ENCODE peak calls at places on chromosomes 1 and 21, in seven cellular contexts. One of them, this sample, is unnamed.

GRCh38 chr1:21280011-21280471 is 10.2 kb downstream of the ECE1 start:
- DNase-seq in activated B cell treated with CpG ODN at 0.5 μM for 24 hours: no peak
- DNase-seq in fibroblast of lung: no peak
- DNase-seq in psoas muscle: no peak
- DNase-seq in AG04450: no peak
- DNase-seq in spleen: peak
- DNase-seq in left ventricle myocardium inferior: peak
- DNase-seq in this sample: no peak

GRCh38 chr1:68174173-68175113 is 57.9 kb downstream of the WLS start:
- DNase-seq in activated B cell treated with CpG ODN at 0.5 μM for 24 hours: no peak
- DNase-seq in fibroblast of lung: peak
- DNase-seq in psoas muscle: peak
- DNase-seq in AG04450: peak
- DNase-seq in spleen: no peak
- DNase-seq in left ventricle myocardium inferior: no peak
- DNase-seq in this sample: no peak

GRCh38 chr1:156928043-156928602 is 7.7 kb downstream of the LRRC71 start:
- DNase-seq in activated B cell treated with CpG ODN at 0.5 μM for 24 hours: no peak
- DNase-seq in fibroblast of lung: no peak
- DNase-seq in psoas muscle: no peak
- DNase-seq in AG04450: no peak
- DNase-seq in spleen: no peak
- DNase-seq in left ventricle myocardium inferior: no peak
- DNase-seq in this sample: no peak

GRCh38 chr1:9101510-9102146 is 27.3 kb downstream of the GPR157 start:
- DNase-seq in activated B cell treated with CpG ODN at 0.5 μM for 24 hours: no peak
- DNase-seq in fibroblast of lung: peak
- DNase-seq in psoas muscle: no peak
- DNase-seq in AG04450: peak
- DNase-seq in spleen: no peak
- DNase-seq in left ventricle myocardium inferior: no peak
- DNase-seq in this sample: no peak

GRCh38 chr1:232477728-232478127 is 152.2 kb downstream of the SIPA1L2 start:
- DNase-seq in activated B cell treated with CpG ODN at 0.5 μM for 24 hours: no peak
- DNase-seq in fibroblast of lung: peak
- DNase-seq in psoas muscle: peak
- DNase-seq in AG04450: peak
- DNase-seq in spleen: no peak
- DNase-seq in left ventricle myocardium inferior: no peak
- DNase-seq in this sample: no peak

GRCh38 chr1:81505831-81506230 is 294.9 kb upstream of the ADGRL2 start:
- DNase-seq in activated B cell treated with CpG ODN at 0.5 μM for 24 hours: no peak
- DNase-seq in fibroblast of lung: no peak
- DNase-seq in psoas muscle: no peak
- DNase-seq in AG04450: no peak
- DNase-seq in spleen: no peak
- DNase-seq in left ventricle myocardium inferior: no peak
- DNase-seq in this sample: no peak

GRCh38 chr1:81432654-81433109 is 368.1 kb upstream of the ADGRL2 start:
- DNase-seq in activated B cell treated with CpG ODN at 0.5 μM for 24 hours: no peak
- DNase-seq in fibroblast of lung: no peak
- DNase-seq in psoas muscle: no peak
- DNase-seq in AG04450: no peak
- DNase-seq in spleen: no peak
- DNase-seq in left ventricle myocardium inferior: peak
- DNase-seq in this sample: no peak

GRCh38 chr1:13407811-13408210 is 2.4 kb upstream of the PRAMEF20 start:
- DNase-seq in activated B cell treated with CpG ODN at 0.5 μM for 24 hours: no peak
- DNase-seq in fibroblast of lung: no peak
- DNase-seq in psoas muscle: no peak
- DNase-seq in AG04450: no peak
- DNase-seq in spleen: no peak
- DNase-seq in left ventricle myocardium inferior: no peak
- DNase-seq in this sample: no peak

GRCh38 chr1:65792671-65793358 is at the start of gene PDE4B:
- DNase-seq in activated B cell treated with CpG ODN at 0.5 μM for 24 hours: no peak
- DNase-seq in fibroblast of lung: peak
- DNase-seq in psoas muscle: no peak
- DNase-seq in AG04450: no peak
- DNase-seq in spleen: peak
- DNase-seq in left ventricle myocardium inferior: peak
- DNase-seq in this sample: no peak

GRCh38 chr1:61152066-61152465 is 69.7 kb downstream of the NFIA start:
- DNase-seq in activated B cell treated with CpG ODN at 0.5 μM for 24 hours: no peak
- DNase-seq in fibroblast of lung: no peak
- DNase-seq in psoas muscle: no peak
- DNase-seq in AG04450: no peak
- DNase-seq in spleen: no peak
- DNase-seq in left ventricle myocardium inferior: no peak
- DNase-seq in this sample: no peak

GRCh38 chr1:178060789-178061556 is 32.9 kb upstream of the RASAL2 start:
- DNase-seq in activated B cell treated with CpG ODN at 0.5 μM for 24 hours: no peak
- DNase-seq in fibroblast of lung: peak
- DNase-seq in psoas muscle: no peak
- DNase-seq in AG04450: no peak
- DNase-seq in spleen: no peak
- DNase-seq in left ventricle myocardium inferior: no peak
- DNase-seq in this sample: no peak

GRCh38 chr21:45003331-45004058 is 63.7 kb downstream of the SLX9 start:
- DNase-seq in activated B cell treated with CpG ODN at 0.5 μM for 24 hours: no peak
- DNase-seq in fibroblast of lung: peak
- DNase-seq in psoas muscle: peak
- DNase-seq in AG04450: no peak
- DNase-seq in spleen: peak
- DNase-seq in left ventricle myocardium inferior: peak
- DNase-seq in this sample: no peak
- TF ChIP-seq CTCF in activated B cell treated with CpG ODN at 0.5 μM for 24 hours: no peak
- TF ChIP-seq CTCF in fibroblast of lung: no peak
- TF ChIP-seq CTCF in psoas muscle: no peak
- TF ChIP-seq CTCF in AG04450: no peak
- TF ChIP-seq CTCF in spleen: peak
- TF ChIP-seq CTCF in left ventricle myocardium inferior: peak
- TF ChIP-seq CTCF in this sample: no peak

GRCh38 chr1:226636847-226637096 is 88.2 kb downstream of the STUM start:
- DNase-seq in activated B cell treated with CpG ODN at 0.5 μM for 24 hours: no peak
- DNase-seq in fibroblast of lung: no peak
- DNase-seq in psoas muscle: no peak
- DNase-seq in AG04450: no peak
- DNase-seq in spleen: no peak
- DNase-seq in left ventricle myocardium inferior: no peak
- DNase-seq in this sample: no peak

GRCh38 chr1:226635456-226635941 is 86.9 kb downstream of the STUM start:
- DNase-seq in activated B cell treated with CpG ODN at 0.5 μM for 24 hours: peak
- DNase-seq in fibroblast of lung: no peak
- DNase-seq in psoas muscle: no peak
- DNase-seq in AG04450: no peak
- DNase-seq in spleen: peak
- DNase-seq in left ventricle myocardium inferior: no peak
- DNase-seq in this sample: no peak

GRCh38 chr1:226638001-226638601 is 89.5 kb downstream of the STUM start:
- DNase-seq in activated B cell treated with CpG ODN at 0.5 μM for 24 hours: peak
- DNase-seq in fibroblast of lung: no peak
- DNase-seq in psoas muscle: no peak
- DNase-seq in AG04450: no peak
- DNase-seq in spleen: peak
- DNase-seq in left ventricle myocardium inferior: peak
- DNase-seq in this sample: no peak

GRCh38 chr1:226638608-226639007 is 90.0 kb downstream of the STUM start:
- DNase-seq in activated B cell treated with CpG ODN at 0.5 μM for 24 hours: no peak
- DNase-seq in fibroblast of lung: no peak
- DNase-seq in psoas muscle: no peak
- DNase-seq in AG04450: no peak
- DNase-seq in spleen: peak
- DNase-seq in left ventricle myocardium inferior: peak
- DNase-seq in this sample: no peak

GRCh38 chr1:226637147-226637935 is 88.8 kb downstream of the STUM start:
- DNase-seq in activated B cell treated with CpG ODN at 0.5 μM for 24 hours: peak
- DNase-seq in fibroblast of lung: no peak
- DNase-seq in psoas muscle: peak
- DNase-seq in AG04450: no peak
- DNase-seq in spleen: peak
- DNase-seq in left ventricle myocardium inferior: peak
- DNase-seq in this sample: no peak
- TF ChIP-seq CTCF in activated B cell treated with CpG ODN at 0.5 μM for 24 hours: no peak
- TF ChIP-seq CTCF in fibroblast of lung: peak
- TF ChIP-seq CTCF in psoas muscle: peak
- TF ChIP-seq CTCF in AG04450: peak
- TF ChIP-seq CTCF in spleen: peak
- TF ChIP-seq CTCF in left ventricle myocardium inferior: peak
- TF ChIP-seq CTCF in this sample: no peak

GRCh38 chr1:62778208-62778607 is 5.7 kb upstream of the ATG4C start:
- DNase-seq in activated B cell treated with CpG ODN at 0.5 μM for 24 hours: no peak
- DNase-seq in fibroblast of lung: no peak
- DNase-seq in psoas muscle: no peak
- DNase-seq in AG04450: no peak
- DNase-seq in spleen: no peak
- DNase-seq in left ventricle myocardium inferior: no peak
- DNase-seq in this sample: no peak

GRCh38 chr1:62784509-62785365 is 805 bp downstream of the ATG4C start:
- DNase-seq in activated B cell treated with CpG ODN at 0.5 μM for 24 hours: no peak
- DNase-seq in fibroblast of lung: no peak
- DNase-seq in psoas muscle: no peak
- DNase-seq in AG04450: no peak
- DNase-seq in spleen: no peak
- DNase-seq in left ventricle myocardium inferior: no peak
- DNase-seq in this sample: no peak

GRCh38 chr1:62782197-62782886 is 1.6 kb upstream of the ATG4C start:
- DNase-seq in activated B cell treated with CpG ODN at 0.5 μM for 24 hours: no peak
- DNase-seq in fibroblast of lung: peak
- DNase-seq in psoas muscle: no peak
- DNase-seq in AG04450: peak
- DNase-seq in spleen: no peak
- DNase-seq in left ventricle myocardium inferior: no peak
- DNase-seq in this sample: no peak

GRCh38 chr1:62783736-62784508 is at the start of gene ATG4C:
- DNase-seq in activated B cell treated with CpG ODN at 0.5 μM for 24 hours: peak
- DNase-seq in fibroblast of lung: peak
- DNase-seq in psoas muscle: peak
- DNase-seq in AG04450: peak
- DNase-seq in spleen: peak
- DNase-seq in left ventricle myocardium inferior: peak
- DNase-seq in this sample: peak
- TF ChIP-seq CTCF in activated B cell treated with CpG ODN at 0.5 μM for 24 hours: no peak
- TF ChIP-seq CTCF in fibroblast of lung: no peak
- TF ChIP-seq CTCF in psoas muscle: no peak
- TF ChIP-seq CTCF in AG04450: peak
- TF ChIP-seq CTCF in spleen: peak
- TF ChIP-seq CTCF in left ventricle myocardium inferior: no peak
- TF ChIP-seq CTCF in this sample: no peak

GRCh38 chr1:15958111-15958510 is 17.8 kb downstream of the ZBTB17 start:
- DNase-seq in activated B cell treated with CpG ODN at 0.5 μM for 24 hours: no peak
- DNase-seq in fibroblast of lung: no peak
- DNase-seq in psoas muscle: no peak
- DNase-seq in AG04450: no peak
- DNase-seq in spleen: peak
- DNase-seq in left ventricle myocardium inferior: no peak
- DNase-seq in this sample: no peak

GRCh38 chr1:15958788-15959187 is 17.1 kb downstream of the ZBTB17 start:
- DNase-seq in activated B cell treated with CpG ODN at 0.5 μM for 24 hours: no peak
- DNase-seq in fibroblast of lung: peak
- DNase-seq in psoas muscle: no peak
- DNase-seq in AG04450: no peak
- DNase-seq in spleen: peak
- DNase-seq in left ventricle myocardium inferior: no peak
- DNase-seq in this sample: no peak

GRCh38 chr1:15955552-15955951 is 20.3 kb downstream of the ZBTB17 start:
- DNase-seq in activated B cell treated with CpG ODN at 0.5 μM for 24 hours: no peak
- DNase-seq in fibroblast of lung: no peak
- DNase-seq in psoas muscle: no peak
- DNase-seq in AG04450: no peak
- DNase-seq in spleen: no peak
- DNase-seq in left ventricle myocardium inferior: no peak
- DNase-seq in this sample: no peak

GRCh38 chr1:15956150-15956549 is 19.8 kb downstream of the ZBTB17 start:
- DNase-seq in activated B cell treated with CpG ODN at 0.5 μM for 24 hours: no peak
- DNase-seq in fibroblast of lung: peak
- DNase-seq in psoas muscle: no peak
- DNase-seq in AG04450: no peak
- DNase-seq in spleen: no peak
- DNase-seq in left ventricle myocardium inferior: no peak
- DNase-seq in this sample: no peak

GRCh38 chr1:15957221-15958090 is 18.4 kb downstream of the ZBTB17 start:
- DNase-seq in activated B cell treated with CpG ODN at 0.5 μM for 24 hours: no peak
- DNase-seq in fibroblast of lung: no peak
- DNase-seq in psoas muscle: no peak
- DNase-seq in AG04450: no peak
- DNase-seq in spleen: peak
- DNase-seq in left ventricle myocardium inferior: no peak
- DNase-seq in this sample: no peak
- TF ChIP-seq CTCF in activated B cell treated with CpG ODN at 0.5 μM for 24 hours: no peak
- TF ChIP-seq CTCF in fibroblast of lung: peak
- TF ChIP-seq CTCF in psoas muscle: no peak
- TF ChIP-seq CTCF in AG04450: peak
- TF ChIP-seq CTCF in spleen: no peak
- TF ChIP-seq CTCF in left ventricle myocardium inferior: peak
- TF ChIP-seq CTCF in this sample: no peak

DNA sequence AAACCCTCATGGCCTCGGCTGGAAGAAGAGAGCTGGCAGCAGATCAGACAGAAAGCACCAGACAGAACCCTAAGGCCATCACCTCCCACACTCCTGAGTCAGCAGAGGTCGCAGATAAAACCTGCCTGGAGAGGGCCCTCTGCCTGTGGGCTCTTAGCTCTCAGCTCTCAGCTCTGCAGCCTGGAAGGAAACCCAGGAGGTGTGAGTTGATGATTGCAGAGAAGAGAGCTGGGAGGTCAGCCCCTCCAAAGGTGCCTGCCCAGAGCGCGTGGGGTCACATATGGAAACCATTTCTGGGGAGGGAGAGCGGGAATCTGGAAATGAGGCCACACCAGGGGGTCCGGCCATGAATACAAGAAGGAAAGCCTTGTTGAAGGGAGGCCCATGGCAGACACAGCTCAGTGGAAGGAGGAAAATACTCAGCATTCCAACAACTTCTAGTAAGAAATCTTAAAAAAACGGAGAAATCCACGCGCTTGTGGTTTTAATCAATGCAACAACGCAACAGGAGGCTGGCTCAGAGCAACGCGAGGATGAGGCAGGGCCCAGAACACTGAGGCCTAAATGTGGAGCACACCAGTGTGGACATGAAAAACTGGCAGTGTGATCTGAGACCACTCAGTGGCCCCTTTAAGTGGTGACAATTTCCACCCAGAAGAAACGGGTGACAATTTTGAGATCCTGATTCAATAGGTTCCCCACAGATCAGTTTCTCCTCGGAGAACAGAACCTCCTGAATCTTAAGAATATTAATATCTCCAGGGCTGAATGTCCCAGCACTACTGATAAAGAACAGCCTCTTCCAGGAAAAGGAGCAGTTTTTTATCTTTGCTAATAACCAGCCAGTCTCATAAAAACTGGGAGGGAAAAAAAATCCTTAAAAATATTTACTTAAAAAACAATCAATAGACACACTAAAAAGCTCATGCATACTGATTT is 45.7 kb downstream of the PSMG1 start:
- DNase-seq in activated B cell treated with CpG ODN at 0.5 μM for 24 hours: no peak
- DNase-seq in fibroblast of lung: peak
- DNase-seq in psoas muscle: no peak
- DNase-seq in AG04450: no peak
- DNase-seq in spleen: no peak
- DNase-seq in left ventricle myocardium inferior: no peak
- DNase-seq in this sample: no peak
- TF ChIP-seq CTCF in activated B cell treated with CpG ODN at 0.5 μM for 24 hours: no peak
- TF ChIP-seq CTCF in fibroblast of lung: no peak
- TF ChIP-seq CTCF in psoas muscle: no peak
- TF ChIP-seq CTCF in AG04450: peak
- TF ChIP-seq CTCF in spleen: no peak
- TF ChIP-seq CTCF in left ventricle myocardium inferior: no peak
- TF ChIP-seq CTCF in this sample: no peak

GRCh38 chr1:18743233-18743632 is 112.6 kb downstream of the PAX7 start:
- DNase-seq in activated B cell treated with CpG ODN at 0.5 μM for 24 hours: no peak
- DNase-seq in fibroblast of lung: no peak
- DNase-seq in psoas muscle: no peak
- DNase-seq in AG04450: no peak
- DNase-seq in spleen: no peak
- DNase-seq in left ventricle myocardium inferior: no peak
- DNase-seq in this sample: no peak
- TF ChIP-seq CTCF in activated B cell treated with CpG ODN at 0.5 μM for 24 hours: no peak
- TF ChIP-seq CTCF in fibroblast of lung: no peak
- TF ChIP-seq CTCF in psoas muscle: no peak
- TF ChIP-seq CTCF in AG04450: no peak
- TF ChIP-seq CTCF in spleen: no peak
- TF ChIP-seq CTCF in left ventricle myocardium inferior: no peak
- TF ChIP-seq CTCF in this sample: no peak

This sample was measured in natural killer cell.